ENCODE peak calls at places on chromosomes 2 and 18, in five cellular contexts. Q is endothelial cell of umbilical vein; K is stimulated activated CD8-positive, alpha-beta memory T cell treated with anti-CD3 and anti-CD28 coated beads, Interleukin-2, amount 100 ng/mL, for 48 hours; L is fibroblast of mammary gland; O is stimulated activated CD4-positive, alpha-beta T cell treated with anti-CD3 and anti-CD28 coated beads, Interleukin-12 subunit alpha, Interleukin-12 subunit beta, amount 100 ng/mL, for 4 hours. G is an unnamed sample.

GRCh38 chr2:230153390-230153976 is 66.3 kb downstream of the SP110 start:
- DNase-seq in Q (no peak), K (no peak), L (no peak), O (no peak), G (no peak)

GRCh38 chr2:26222976-26223375 is 21.5 kb downstream of the HADHA start:
- DNase-seq in Q (no peak), K (no peak), L (no peak), O (no peak), G (no peak)

GRCh38 chr18:59279722-59280121 is 6.5 kb upstream of the RAX start:
- DNase-seq in Q (no peak), K (no peak), L (no peak), O (no peak), G (no peak)

GRCh38 chr2:23432531-23432930 is 47.6 kb downstream of the KLHL29 start:
- DNase-seq in Q (no peak), K (no peak), L (no peak), O (no peak), G (no peak)

GRCh38 chr18:77300579-77300978 is 50.9 kb downstream of the GALR1 start:
- DNase-seq in Q (no peak), K (no peak), L (no peak), O (no peak), G (no peak)

GRCh38 chr2:204213588-204213987 is 277.0 kb downstream of the ICOS start:
- DNase-seq in Q (no peak), K (no peak), L (no peak), O (no peak), G (no peak)

GRCh38 chr2:196592331-196592911 is 47.1 kb upstream of the CCDC150 start:
- DNase-seq in Q (peak), K (no peak), L (peak), O (no peak), G (peak)

GRCh38 chr18:1663879-1664705 is 759.4 kb downstream of the ADCYAP1 start:
- DNase-seq in Q (peak), K (peak), L (peak), O (peak), G (no peak)

GRCh38 chr2:188333751-188334524 is 42.3 kb downstream of the GULP1 start:
- DNase-seq in Q (no peak), K (no peak), L (no peak), O (no peak), G (no peak)

G was measured in 8988T.